ENCODE peak calls at places on chromosome 1, in ten cellular contexts. Z is astrocyte of the cerebellum, D is SJCRH30, Y is upper lobe of left lung, Q is NB4, O is DND-41, P is fibroblast of lung, W is cardiac fibroblast, F is aorta, X is AG04450. V is an unnamed sample.

GRCh38 chr1:17627239-17628052 is 87.9 kb downstream of the ARHGEF10L start:
- DNase-seq in Y (no peak), X (no peak), Q (no peak), P (no peak), W (no peak), Z (no peak), D (no peak), F (no peak), O (no peak), V (no peak)

GRCh38 chr1:7519861-7520408 is 251.2 kb upstream of the VAMP3 start:
- DNase-seq in Y (no peak), X (no peak), Q (no peak), F (peak), P (no peak), D (no peak), Z (no peak), W (no peak), O (no peak), V (no peak)

GRCh38 chr1:8525291-8526275 is 207.7 kb downstream of the SLC45A1 start:
- DNase-seq in F (peak), O (peak), Y (no peak), Z (peak), X (peak), W (peak), D (peak), P (peak), Q (peak), V (peak)

GRCh38 chr1:96520542-96520941 is 201.0 kb upstream of the PTBP2 start:
- DNase-seq in Z (no peak), F (no peak), Q (no peak), Y (no peak), W (peak), X (no peak), O (no peak), P (peak), D (no peak), V (no peak)

GRCh38 chr1:21283524-21283923 is 6.7 kb downstream of the ECE1 start:
- DNase-seq in P (no peak), Q (no peak), Y (no peak), W (no peak), D (no peak), O (no peak), Z (no peak), F (no peak), X (no peak), V (no peak)

GRCh38 chr1:54260810-54261209 is 60.8 kb downstream of the MRPL37 start:
- DNase-seq in Y (no peak), Z (no peak), W (no peak), F (no peak), X (no peak), O (no peak), Q (no peak), P (no peak), D (no peak), V (no peak)

GRCh38 chr1:153919879-153920852 is 2.6 kb downstream of the GATAD2B start:
- DNase-seq in D (peak), P (peak), Z (no peak), Y (no peak), O (peak), Q (peak), X (no peak), W (peak), F (no peak), V (no peak)

GRCh38 chr1:24351918-24352637 is 32.9 kb downstream of the GRHL3 start:
- DNase-seq in F (no peak), Q (no peak), D (peak), O (no peak), Z (no peak), P (peak), W (peak), Y (no peak), X (no peak), V (peak)

GRCh38 chr1:153428073-153428638 is 11.8 kb downstream of the S100A7A start:
- DNase-seq in X (no peak), W (no peak), O (no peak), Q (no peak), P (no peak), D (no peak), Y (no peak), F (no peak), Z (no peak), V (no peak)

GRCh38 chr1:57163332-57163731 is 197.5 kb upstream of the C8B start:
- DNase-seq in Z (no peak), Y (no peak), D (no peak), W (no peak), P (no peak), O (no peak), Q (no peak), F (no peak), X (no peak), V (no peak)

GRCh38 chr1:52602328-52603300 is at the start of gene GPX7:
- DNase-seq in F (peak), W (peak), Z (no peak), D (no peak), X (no peak), O (peak), Q (peak), Y (peak), P (peak), V (peak)

GRCh38 chr1:53176452-53177344 is 19.9 kb upstream of the CPT2 start:
- DNase-seq in Q (no peak), Z (no peak), X (no peak), Y (no peak), O (no peak), F (no peak), D (no peak), P (peak), W (peak), V (peak)

GRCh38 chr1:207397525-207397926 is 56.6 kb upstream of the CR2 start:
- DNase-seq in Y (no peak), W (peak), D (peak), P (peak), Z (no peak), Q (no peak), F (no peak), X (no peak), O (no peak), V (peak)

GRCh38 chr1:226737819-226738420 is 1.2 kb downstream of the ITPKB start:
- DNase-seq in W (peak), P (peak), F (peak), D (no peak), Z (no peak), O (peak), Q (peak), Y (peak), X (no peak), V (no peak)

GRCh38 chr1:216750031-216750627 is 26.9 kb upstream of the ESRRG start:
- DNase-seq in Y (no peak), F (no peak), P (peak), O (no peak), Q (peak), X (peak), Z (peak), W (peak), D (peak), V (no peak)

GRCh38 chr1:160219062-160219929 is 14.1 kb downstream of the PEA15 start:
- DNase-seq in D (peak), Q (peak), P (peak), W (peak), Z (peak), Y (no peak), O (no peak), X (peak), F (peak), V (peak)

GRCh38 chr1:54575161-54575560 is 27.1 kb downstream of the ACOT11 start:
- DNase-seq in O (no peak), Y (no peak), P (no peak), F (peak), Z (no peak), X (no peak), Q (no peak), D (no peak), W (no peak), V (no peak)

GRCh38 chr1:161086457-161086856 is 2.9 kb downstream of the NECTIN4 start:
- DNase-seq in O (no peak), F (no peak), Y (no peak), X (no peak), Q (no peak), Z (no peak), W (no peak), P (no peak), D (no peak), V (no peak)

GRCh38 chr1:151513626-151514101 is 2.5 kb downstream of the CGN start:
- DNase-seq in Q (no peak), Z (no peak), Y (no peak), W (no peak), P (no peak), F (no peak), O (no peak), D (no peak), X (no peak), V (no peak)

GRCh38 chr1:6577831-6578525 is 1.8 kb upstream of the ZBTB48 start:
- DNase-seq in D (no peak), Y (no peak), X (no peak), W (no peak), O (no peak), Z (no peak), F (no peak), Q (peak), P (no peak), V (no peak)

GRCh38 chr1:206958154-206958553 is 11.9 kb upstream of the PIGR start:
- DNase-seq in W (no peak), Y (no peak), O (no peak), Q (no peak), X (no peak), Z (no peak), F (no peak), P (no peak), D (no peak), V (no peak)

GRCh38 chr1:229596961-229597699 is 28.8 kb downstream of the TAF5L start:
- DNase-seq in Z (peak), F (peak), X (no peak), O (no peak), W (peak), Y (no peak), P (peak), Q (no peak), D (no peak), V (peak)

GRCh38 chr1:232556336-232556735 is 73.6 kb downstream of the SIPA1L2 start:
- DNase-seq in W (no peak), P (no peak), Q (no peak), O (no peak), Y (no peak), D (no peak), Z (no peak), X (no peak), F (no peak), V (no peak)

GRCh38 chr1:56360021-56360420 is 219.3 kb downstream of the PLPP3 start:
- DNase-seq in Y (no peak), D (no peak), Z (no peak), P (peak), Q (no peak), W (no peak), O (no peak), X (peak), F (no peak), V (no peak)

GRCh38 chr1:66728021-66728420 is 24.2 kb upstream of the DYNLT5 start:
- DNase-seq in O (no peak), Q (no peak), W (peak), F (no peak), P (peak), X (no peak), D (no peak), Z (no peak), Y (no peak), V (no peak)

GRCh38 chr1:26862781-26863676 is at the start of gene SFN:
- DNase-seq in P (no peak), Y (peak), W (no peak), O (peak), Z (no peak), X (no peak), Q (peak), F (no peak), D (no peak), V (peak)

GRCh38 chr1:234582626-234583354 is 27.2 kb downstream of the IRF2BP2 start:
- DNase-seq in Y (peak), F (peak), D (peak), X (no peak), Z (no peak), W (no peak), O (no peak), Q (no peak), P (peak), V (no peak)

GRCh38 chr1:163410073-163410522 is 88.3 kb downstream of the NUF2 start:
- DNase-seq in Z (peak), Y (no peak), P (peak), W (peak), Q (peak), F (no peak), O (peak), D (peak), X (peak), V (no peak)

GRCh38 chr1:65890201-65890600 is 97.5 kb downstream of the PDE4B start:
- DNase-seq in O (no peak), F (no peak), Z (no peak), D (no peak), Q (no peak), X (peak), Y (no peak), P (peak), W (no peak), V (no peak)

GRCh38 chr1:153485880-153486279 is 25.4 kb upstream of the S100A7 start:
- DNase-seq in Z (no peak), D (no peak), P (peak), Y (no peak), Q (no peak), O (no peak), X (no peak), W (peak), F (no peak), V (no peak)

GRCh38 chr1:232978827-232979226 is 28.4 kb downstream of the NTPCR start:
- DNase-seq in Y (no peak), W (peak), P (no peak), D (no peak), X (no peak), F (no peak), O (no peak), Z (no peak), Q (no peak), V (no peak)

GRCh38 chr1:43339584-43340232 is 2.1 kb downstream of the MPL start:
- DNase-seq in P (no peak), W (no peak), O (no peak), Y (no peak), Q (no peak), D (no peak), Z (no peak), X (no peak), F (no peak), V (no peak)

GRCh38 chr1:174556392-174556791 is 108.6 kb downstream of the GPR52 start:
- DNase-seq in Y (no peak), P (peak), W (no peak), F (no peak), X (no peak), O (no peak), D (peak), Q (no peak), Z (no peak), V (no peak)

GRCh38 chr1:168722964-168723363 is 6.0 kb downstream of the DPT start:
- DNase-seq in Z (no peak), Y (no peak), W (peak), D (no peak), Q (no peak), O (no peak), P (no peak), F (no peak), X (no peak), V (no peak)

GRCh38 chr1:26900001-26900814 is at the start of gene GPATCH3:
- DNase-seq in P (peak), D (peak), Y (peak), W (peak), F (peak), Q (peak), Z (peak), O (peak), X (peak), V (peak)

DNA sequence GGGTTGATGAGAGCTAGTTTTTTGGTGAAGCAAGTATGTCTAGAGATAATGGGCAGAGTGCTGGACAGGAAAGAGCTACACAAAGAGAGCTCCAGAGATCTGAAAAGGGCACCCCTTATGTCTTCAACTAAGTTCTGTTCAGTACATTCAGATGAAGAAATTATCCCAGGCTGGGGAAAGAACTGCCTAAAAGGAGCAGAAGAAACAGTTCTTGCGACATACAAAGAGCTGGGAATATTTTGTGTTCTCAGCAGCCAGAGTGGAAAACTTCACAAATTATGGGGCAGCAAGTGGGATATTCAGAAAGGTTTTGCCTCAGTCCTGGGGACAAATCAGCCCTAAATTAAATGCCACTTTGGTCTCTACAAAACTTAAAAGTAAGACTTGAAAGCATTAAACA is 17.4 kb upstream of the CCN1 start:
- DNase-seq in P (no peak), D (no peak), W (peak), Z (no peak), Y (no peak), Q (no peak), X (no peak), O (no peak), F (no peak), V (no peak)
- H3K4me3 ChIP-seq in P (no peak), D (no peak), W (no peak), Z (no peak), Y (no peak), Q (no peak), X (no peak), O (no peak), F (no peak), V (no peak)

GRCh38 chr1:155313266-155313665 is 4.6 kb downstream of the FDPS start:
- DNase-seq in P (no peak), X (no peak), W (no peak), F (no peak), Y (no peak), Q (no peak), D (no peak), Z (no peak), O (no peak), V (no peak)
- H3K4me3 ChIP-seq in P (no peak), X (no peak), W (no peak), F (no peak), Y (no peak), Q (no peak), D (no peak), Z (no peak), O (no peak), V (no peak)

DNA sequence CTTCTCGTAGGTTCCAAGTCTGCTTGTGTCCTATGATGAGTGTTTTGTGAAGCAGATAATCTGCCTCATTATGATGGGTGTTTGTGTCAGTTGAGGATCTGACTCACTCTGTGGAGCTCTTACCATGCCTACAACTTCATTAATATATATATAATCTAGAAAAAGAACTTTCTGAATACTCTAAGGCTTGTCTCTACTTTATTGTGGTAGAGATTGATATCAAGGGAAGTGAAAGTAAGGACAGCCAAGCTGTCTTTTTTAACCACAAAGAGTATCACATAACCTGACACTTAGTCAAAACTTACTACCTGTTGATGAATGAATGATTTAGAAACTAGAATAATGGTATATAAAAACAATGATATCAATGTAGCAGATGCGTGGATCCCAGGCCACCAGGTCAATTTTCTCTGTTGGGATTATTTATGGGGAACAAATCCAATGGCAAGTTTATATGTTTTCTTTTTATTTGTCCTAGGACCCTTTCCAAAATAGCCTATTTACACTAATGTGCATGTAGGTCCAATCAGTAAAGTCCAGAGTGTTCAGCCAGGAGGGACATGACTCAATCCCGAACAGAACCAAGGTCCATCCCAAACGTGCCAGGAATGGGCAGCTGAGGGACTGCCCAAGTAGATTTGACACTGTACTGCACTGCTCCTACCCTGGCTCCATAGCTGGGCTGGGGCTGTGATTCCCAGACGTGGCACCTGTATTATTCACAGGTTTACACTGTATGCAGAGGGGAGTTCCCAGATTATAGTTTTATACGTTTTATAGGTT is 182.3 kb upstream of the GREM2 start:
- DNase-seq in X (no peak), Z (no peak), W (no peak), D (no peak), Q (no peak), O (no peak), F (no peak), P (no peak), Y (no peak), V (no peak)
- H3K4me3 ChIP-seq in X (no peak), Z (no peak), W (no peak), D (no peak), Q (no peak), O (no peak), F (no peak), P (no peak), Y (no peak), V (no peak)

GRCh38 chr1:1433804-1434130 is 1.7 kb upstream of the VWA1 start:
- DNase-seq in P (peak), Y (no peak), F (no peak), D (peak), W (peak), Z (peak), X (no peak), O (no peak), Q (peak), V (no peak)

GRCh38 chr1:1435094-1435903 is at the start of gene VWA1:
- DNase-seq in Z (no peak), F (no peak), Y (peak), D (no peak), P (peak), X (no peak), W (peak), O (no peak), Q (no peak), V (no peak)

GRCh38 chr1:1434131-1434811 is 1.2 kb upstream of the VWA1 start:
- DNase-seq in P (peak), O (no peak), F (peak), D (peak), Q (no peak), X (no peak), W (peak), Z (peak), Y (peak), V (no peak)

GRCh38 chr1:1435911-1436633 is 582 bp downstream of the VWA1 start:
- DNase-seq in D (no peak), Y (peak), X (no peak), F (no peak), W (no peak), O (no peak), P (no peak), Z (no peak), Q (no peak), V (no peak)

GRCh38 chr1:1434812-1435093 is 737 bp upstream of the VWA1 start:
- DNase-seq in P (no peak), X (no peak), Z (no peak), O (no peak), Q (no peak), Y (no peak), F (no peak), W (no peak), D (no peak), V (no peak)
- H3K4me3 ChIP-seq in P (no peak), X (no peak), Z (peak), O (no peak), Q (no peak), Y (peak), F (no peak), W (no peak), D (peak), V (no peak)

DNA sequence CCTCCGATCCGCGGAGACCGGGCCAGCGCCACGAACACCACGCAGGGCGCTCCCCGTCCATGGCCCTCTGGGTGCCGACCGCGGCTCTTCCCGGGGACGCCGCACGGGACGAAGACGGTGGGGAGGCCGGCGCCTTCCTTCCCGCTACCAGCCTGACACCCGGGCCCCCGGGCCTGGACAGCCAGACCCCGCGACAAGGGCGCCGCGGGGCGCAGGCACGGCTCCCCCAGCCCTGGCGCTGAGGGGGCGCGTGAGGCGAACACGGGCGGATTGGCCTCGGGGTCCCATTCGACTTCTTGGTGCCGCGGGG is 629 bp upstream of the NOC2L start:
- DNase-seq in F (no peak), Q (no peak), W (no peak), Y (peak), O (no peak), Z (no peak), D (no peak), P (no peak), X (no peak), V (no peak)
- H3K4me3 ChIP-seq in F (no peak), Q (no peak), W (peak), Y (peak), O (peak), Z (peak), D (no peak), P (no peak), X (peak), V (peak)

GRCh38 chr1:193584840-193585239 is 398.4 kb upstream of the B3GALT2 start:
- DNase-seq in P (no peak), F (no peak), D (no peak), Z (no peak), X (no peak), Q (no peak), O (no peak), W (no peak), Y (no peak), V (no peak)
- H3K4me3 ChIP-seq in P (no peak), F (no peak), D (no peak), Z (no peak), X (no peak), Q (no peak), O (no peak), W (no peak), Y (no peak), V (no peak)